ENCODE peak calls at places on chromosomes 12 and 14, in seven cellular contexts. J is GM23338, R is GM23248, K is Karpas-422, C is HCT116, A is hepatocyte, X is OCI-LY7. D is an unnamed sample. For H3K4me1 and H3K9me2, the result is how much of the 10 kb centered on the place peaks cover.

GRCh38 chr14:51473808-51474207 is 177.9 kb upstream of the FRMD6 start:
- DNase-seq in J (no peak), R (peak), K (no peak), C (no peak), A (no peak), X (no peak), D (no peak)

GRCh38 chr12:108442077-108442476 is 73.0 kb upstream of the FICD start:
- DNase-seq in J (peak), R (no peak), K (no peak), C (no peak), A (no peak), X (no peak), D (no peak)

GRCh38 chr12:27780612-27781408 is 774 bp upstream of the MANSC4 start:
- DNase-seq in J (peak), R (peak), K (peak), C (no peak), A (peak), X (peak), D (peak)

GRCh38 chr12:46702581-46703344 is 123.0 kb downstream of the SLC38A4 start:
- DNase-seq in J (no peak), R (peak), K (no peak), C (no peak), A (no peak), X (no peak), D (no peak)

GRCh38 chr14:47919994-47920393 is 244.6 kb upstream of the MDGA2 start:
- DNase-seq in J (no peak), R (no peak), K (no peak), C (no peak), A (no peak), X (no peak), D (no peak)

GRCh38 chr12:25882266-25882665 is 76.2 kb upstream of the RASSF8 start:
- DNase-seq in J (no peak), R (no peak), K (no peak), C (no peak), A (no peak), X (no peak), D (no peak)

GRCh38 chr14:48247972-48248371 is 572.6 kb upstream of the MDGA2 start:
- DNase-seq in J (no peak), R (no peak), K (no peak), C (no peak), A (no peak), X (no peak), D (no peak)

GRCh38 chr12:71183018-71183417 is 25.2 kb upstream of the TSPAN8 start:
- DNase-seq in J (no peak), R (peak), K (no peak), C (peak), A (peak), X (no peak), D (no peak)

GRCh38 chr12:102376251-102376747 is 104.1 kb downstream of the IGF1 start:
- DNase-seq in J (no peak), R (peak), K (no peak), C (no peak), A (no peak), X (no peak), D (no peak)

GRCh38 chr14:64303471-64303917 is 9.3 kb upstream of the ESR2 start:
- DNase-seq in J (peak), R (peak), K (peak), C (peak), A (peak), X (peak), D (peak)

GRCh38 chr12:53989227-53990113 is 4.5 kb downstream of the HOXC10 start:
- DNase-seq in J (peak), R (peak), K (peak), C (no peak), A (peak), X (peak), D (peak)

GRCh38 chr12:117028254-117028653 is 71.0 kb downstream of the TESC start:
- DNase-seq in J (no peak), R (no peak), K (no peak), C (no peak), A (no peak), X (no peak), D (no peak)

GRCh38 chr12:53103860-53104305 is 597 bp downstream of the SOAT2 start:
- DNase-seq in J (no peak), R (no peak), K (no peak), C (no peak), A (no peak), X (peak), D (peak)

GRCh38 chr12:120783197-120783596 is 57.6 kb downstream of the ACADS start:
- DNase-seq in J (no peak), R (peak), K (no peak), C (peak), A (no peak), X (no peak), D (no peak)

GRCh38 chr14:53744846-53745245 is 211.8 kb downstream of the BMP4 start:
- DNase-seq in J (no peak), R (no peak), K (no peak), C (no peak), A (peak), X (no peak), D (no peak)

GRCh38 chr14:36129181-36129580 is 47.3 kb downstream of the PTCSC3 start:
- DNase-seq in J (peak), R (no peak), K (no peak), C (peak), A (no peak), X (no peak), D (no peak)

GRCh38 chr14:89417469-89418225 is 614 bp upstream of the FOXN3 start:
- DNase-seq in J (peak), R (peak), K (peak), C (peak), A (peak), X (peak), D (peak)

GRCh38 chr14:71354801-71355200 is 447.5 kb downstream of the PCNX1 start:
- DNase-seq in J (peak), R (peak), K (no peak), C (no peak), A (no peak), X (no peak), D (no peak)

GRCh38 chr12:90958995-90959394 is 4.0 kb upstream of the CCER1 start:
- DNase-seq in J (no peak), R (peak), K (no peak), C (no peak), A (no peak), X (no peak), D (no peak)

GRCh38 chr12:131766382-131767107 is 55.7 kb downstream of the SFSWAP start:
- DNase-seq in J (no peak), R (peak), K (no peak), C (no peak), A (no peak), X (no peak), D (no peak)

GRCh38 chr12:11795910-11796459 is 146.5 kb downstream of the ETV6 start:
- DNase-seq in J (peak), R (peak), K (no peak), C (peak), A (no peak), X (no peak), D (no peak)

GRCh38 chr14:53509845-53510244 is 356.7 kb upstream of the DDHD1 start:
- DNase-seq in J (no peak), R (peak), K (no peak), C (no peak), A (peak), X (no peak), D (no peak)

GRCh38 chr12:62267026-62267425 is 6.8 kb downstream of the USP15 start:
- DNase-seq in J (no peak), R (no peak), K (no peak), C (no peak), A (no peak), X (no peak), D (no peak)

GRCh38 chr14:73773441-73774243 is 59.5 kb upstream of the PNMA1 start:
- DNase-seq in J (no peak), R (no peak), K (no peak), C (no peak), A (no peak), X (peak), D (no peak)
- H3K4me1 ChIP-seq in J (under half), R (under half), K (half or more), C (under half), A (under half), X (half or more), D (half or more)

DNA sequence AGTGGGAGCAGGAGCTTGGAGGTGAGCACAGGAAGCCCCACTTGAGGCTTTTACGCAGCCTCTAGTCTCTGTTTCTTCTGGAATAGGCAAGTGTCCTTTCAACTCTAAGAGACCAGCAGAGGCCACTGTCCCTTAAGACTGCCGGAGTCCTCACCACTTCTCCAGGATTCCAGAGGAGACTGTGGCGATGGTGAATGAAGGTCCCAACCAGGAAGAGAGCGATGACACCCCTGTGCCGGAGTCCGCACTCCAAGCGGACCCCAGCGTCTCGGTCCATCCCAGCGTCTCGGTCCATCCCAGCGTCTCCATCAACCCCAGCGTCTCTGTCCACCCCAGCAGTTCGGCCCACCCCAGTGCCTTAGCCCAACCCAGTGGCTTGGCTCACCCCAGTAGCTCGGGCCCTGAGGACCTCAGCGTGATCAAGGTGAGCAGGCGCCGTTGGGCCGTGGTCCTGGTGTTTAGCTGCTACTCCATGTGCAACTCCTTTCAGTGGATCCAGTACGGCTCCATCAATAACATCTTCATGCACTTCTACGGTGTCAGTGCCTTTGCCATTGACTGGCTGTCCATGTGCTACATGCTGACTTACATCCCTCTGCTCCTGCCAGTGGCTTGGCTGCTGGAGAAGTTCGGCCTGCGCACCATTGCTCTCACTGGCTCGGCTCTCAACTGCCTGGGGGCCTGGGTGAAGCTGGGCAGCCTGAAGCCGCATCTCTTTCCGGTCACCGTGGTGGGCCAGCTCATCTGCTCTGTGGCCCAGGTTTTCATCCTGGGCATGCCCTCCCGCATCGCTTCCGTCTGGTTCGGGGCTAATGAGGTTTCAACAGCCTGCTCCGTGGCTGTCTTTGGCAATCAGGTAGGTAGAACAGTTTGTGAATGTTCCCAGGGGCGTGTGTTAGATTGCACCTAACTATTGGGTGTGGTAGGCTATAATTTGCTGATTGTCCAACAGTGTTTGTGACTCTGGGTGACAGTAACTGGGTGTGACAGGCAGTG is 664 bp downstream of the FLVCR2 start:
- DNase-seq in J (no peak), R (no peak), K (no peak), C (no peak), A (peak), X (no peak), D (no peak)
- H3K27ac ChIP-seq in J (no peak), R (no peak), K (no peak), C (no peak), A (peak), X (no peak), D (no peak)

DNA sequence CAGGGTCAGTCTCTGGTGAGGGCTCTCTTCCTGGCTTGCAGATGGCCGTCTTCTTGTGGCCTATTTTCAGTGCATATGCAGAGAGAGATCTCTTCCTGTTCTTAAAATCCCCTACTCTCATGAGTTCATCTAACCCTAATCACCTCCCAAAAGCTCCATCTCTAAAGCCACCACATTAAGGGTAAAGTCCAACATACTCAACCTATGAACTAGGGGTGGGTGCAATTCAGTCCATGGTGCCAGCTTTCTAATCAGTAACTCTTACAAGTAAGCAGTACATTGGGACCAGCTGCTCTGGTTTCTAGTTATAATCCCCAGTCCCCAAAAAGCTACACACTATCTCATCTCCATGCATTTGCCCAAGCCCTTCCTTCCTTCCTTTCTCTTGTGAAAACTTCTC is 365.1 kb downstream of the MED13L start:
- DNase-seq in J (no peak), R (no peak), K (peak), C (no peak), A (no peak), X (no peak), D (no peak)
- H3K9me2 ChIP-seq in J (under half), R (under half), K (under half), C (under half), A (under half), X (under half), D (under half)

GRCh38 chr14:61542848-61543790 is 152.2 kb upstream of the HIF1A start:
- DNase-seq in J (no peak), R (peak), K (no peak), C (no peak), A (no peak), X (no peak), D (no peak)

GRCh38 chr14:61545716-61546455 is 149.4 kb upstream of the HIF1A start:
- DNase-seq in J (no peak), R (no peak), K (no peak), C (no peak), A (no peak), X (no peak), D (no peak)

GRCh38 chr14:61544448-61545202 is 150.7 kb upstream of the HIF1A start:
- DNase-seq in J (no peak), R (no peak), K (no peak), C (no peak), A (no peak), X (no peak), D (no peak)

GRCh38 chr14:61540931-61541330 is 154.4 kb upstream of the HIF1A start:
- DNase-seq in J (no peak), R (no peak), K (no peak), C (no peak), A (no peak), X (no peak), D (no peak)

DNA sequence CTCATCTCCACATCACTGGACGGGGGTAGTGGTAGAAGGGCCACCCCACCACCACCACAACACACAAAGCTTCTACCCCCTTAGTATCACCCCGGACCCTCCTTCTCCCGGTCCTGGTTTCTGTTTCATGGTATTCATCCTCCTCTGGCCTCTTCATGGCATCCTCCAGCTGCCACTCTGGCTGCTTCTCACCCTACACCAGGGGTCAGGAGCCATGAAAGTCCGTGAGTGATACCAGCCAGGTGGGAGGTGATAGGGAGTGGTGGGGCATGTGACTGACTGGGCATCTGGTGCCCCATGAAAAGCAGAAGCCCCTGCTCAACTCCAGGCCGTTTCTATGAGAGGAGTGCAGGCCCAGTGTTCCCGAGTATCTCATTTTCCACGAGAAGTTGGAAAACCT is 151.4 kb upstream of the HIF1A start:
- DNase-seq in J (no peak), R (no peak), K (no peak), C (no peak), A (no peak), X (no peak), D (no peak)
- H3K4me1 ChIP-seq in J (under half), R (half or more), K (under half), C (under half), A (under half), X (under half), D (under half)

GRCh38 chr12:81245458-81245857 is 167.6 kb downstream of the ACSS3 start:
- DNase-seq in J (no peak), R (no peak), K (no peak), C (no peak), A (peak), X (no peak), D (no peak)
- H3K27ac ChIP-seq in J (no peak), R (no peak), K (no peak), C (no peak), A (peak), X (no peak), D (no peak)

GRCh38 chr14:102196436-102197230 is 56.9 kb downstream of the WDR20 start:
- DNase-seq in J (no peak), R (no peak), K (no peak), C (no peak), A (no peak), X (no peak), D (no peak)

GRCh38 chr14:102195446-102195845 is 55.7 kb downstream of the WDR20 start:
- DNase-seq in J (no peak), R (no peak), K (no peak), C (no peak), A (no peak), X (no peak), D (no peak)

GRCh38 chr14:102196008-102196407 is 56.3 kb downstream of the WDR20 start:
- DNase-seq in J (no peak), R (no peak), K (no peak), C (no peak), A (no peak), X (no peak), D (no peak)

GRCh38 chr14:102192840-102193502 is 53.3 kb downstream of the WDR20 start:
- DNase-seq in J (peak), R (peak), K (no peak), C (no peak), A (no peak), X (no peak), D (no peak)

DNA sequence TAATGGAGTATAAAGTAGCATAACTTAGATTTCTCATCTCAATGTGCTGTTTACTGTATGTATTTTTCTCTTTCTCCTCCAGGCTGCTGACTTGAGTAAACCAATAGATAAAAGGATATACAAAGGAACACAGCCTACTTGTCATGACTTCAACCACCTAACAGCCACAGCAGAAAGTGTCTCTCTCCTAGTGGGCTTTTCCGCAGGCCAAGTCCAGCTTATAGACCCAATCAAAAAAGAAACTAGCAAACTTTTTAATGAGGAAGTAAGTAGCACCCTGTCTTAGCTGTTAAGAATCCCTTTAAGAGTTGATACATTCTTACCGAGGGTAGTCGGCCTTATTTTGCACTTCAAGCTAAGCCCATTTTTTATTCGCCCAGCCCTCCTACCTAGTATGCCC is 55.2 kb downstream of the WDR20 start:
- DNase-seq in J (no peak), R (no peak), K (no peak), C (no peak), A (no peak), X (no peak), D (no peak)
- H3K9me2 ChIP-seq in J (under half), R (under half), K (under half), C (under half), A (under half), X (under half), D (under half)

GRCh38 chr14:99240512-99241313 is 31.3 kb downstream of the BCL11B start:
- DNase-seq in J (no peak), R (no peak), K (no peak), C (no peak), A (no peak), X (no peak), D (no peak)
- H3K4me1 ChIP-seq in J (half or more), R (under half), K (under half), C (under half), A (under half), X (under half), D (under half)

GRCh38 chr12:113260636-113261300 is 39.5 kb downstream of the TPCN1 start:
- DNase-seq in J (no peak), R (no peak), K (no peak), C (no peak), A (no peak), X (no peak), D (no peak)
- H3K27ac ChIP-seq in J (no peak), R (no peak), K (peak), C (no peak), A (no peak), X (peak), D (no peak)

D was measured in MM.1S.